ENCODE peak calls at places on chromosomes 7 and 10, in five cellular contexts. Y is HepG2, V is K562, A is GM12878, F is H1. W is an unnamed sample.
A peak's percentile ranks its signal among the peaks of the same experiment; 100 is the strongest.

GRCh38 chr7:137001041-137001440 is 132.6 kb downstream of the CHRM2 start:
- DNase-seq in F (no peak), A (no peak), Y (no peak), V (no peak), W (no peak)

GRCh38 chr10:47260505-47261111 is 39.4 kb upstream of the GDF10 start:
- DNase-seq in V (peak; percentile 40), A (no peak), F (no peak), Y (no peak), W (no peak)

GRCh38 chr10:21173433-21173963 is 276.4 kb upstream of the NEBL start:
- DNase-seq in V (no peak), F (no peak), A (no peak), Y (no peak), W (peak; percentile 30)

GRCh38 chr10:63773106-63773505 is 251.9 kb downstream of the REEP3 start:
- DNase-seq in A (no peak), F (no peak), Y (no peak), V (no peak), W (no peak)

GRCh38 chr7:68311958-68312357 is 1286.3 kb upstream of the AUTS2 start:
- DNase-seq in F (no peak), A (no peak), Y (no peak), V (no peak), W (no peak)

GRCh38 chr7:152462995-152463713 is 27.4 kb upstream of the KMT2C start:
- DNase-seq in A (no peak), V (no peak), Y (no peak), F (no peak), W (peak; percentile 82)

GRCh38 chr7:83547526-83547925 is 101.4 kb downstream of the SEMA3E start:
- DNase-seq in F (no peak), Y (no peak), V (no peak), A (peak; percentile 38), W (no peak)

GRCh38 chr7:47535704-47536628 is 45.9 kb downstream of the TNS3 start:
- DNase-seq in Y (peak; percentile 52), A (no peak), V (no peak), F (no peak), W (peak; percentile 49)

GRCh38 chr7:47596502-47597202 is 14.7 kb upstream of the TNS3 start:
- DNase-seq in V (no peak), F (no peak), Y (peak; percentile 28), A (no peak), W (peak; percentile 43)

GRCh38 chr7:82255706-82256105 is 187.9 kb downstream of the CACNA2D1 start:
- DNase-seq in F (no peak), V (no peak), A (no peak), Y (no peak), W (no peak)

DNA sequence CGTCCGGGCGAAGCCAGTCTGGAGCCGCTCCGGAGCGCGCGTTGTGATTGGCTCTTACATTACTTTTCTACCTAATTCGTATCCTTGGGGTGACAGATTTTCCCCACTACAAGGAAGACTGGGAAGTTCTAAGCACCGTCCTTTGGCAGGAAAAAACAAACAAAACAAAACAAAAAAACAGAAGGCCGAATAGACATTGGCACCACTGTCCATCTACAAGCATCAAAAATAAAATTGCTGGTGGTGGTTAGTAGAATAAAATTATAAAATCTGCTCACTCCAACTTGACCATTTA is 651 bp upstream of the SKAP2 start:
- DNase-seq in V (peak; percentile 68), Y (no peak), F (no peak), A (no peak), W (peak; percentile 80)
- H3K4me1 ChIP-seq in V (peaks cover 7% of the 10 kb centered on the region), Y (peaks cover 19% of the 10 kb centered on the region), F (peaks cover 4% of the 10 kb centered on the region), A (no peaks in the 10 kb centered on the region), W (peaks cover 8% of the 10 kb centered on the region)

GRCh38 chr10:55233505-55233904 is 432.5 kb upstream of the PCDH15 start:
- DNase-seq in A (peak; percentile 5), V (no peak), F (no peak), Y (no peak), W (no peak)

GRCh38 chr10:55237462-55237861 is 436.4 kb upstream of the PCDH15 start:
- DNase-seq in V (no peak), Y (no peak), A (no peak), F (no peak), W (no peak)

GRCh38 chr10:55232553-55232952 is 431.5 kb upstream of the PCDH15 start:
- DNase-seq in F (no peak), Y (no peak), V (no peak), A (no peak), W (peak; percentile 2)

DNA sequence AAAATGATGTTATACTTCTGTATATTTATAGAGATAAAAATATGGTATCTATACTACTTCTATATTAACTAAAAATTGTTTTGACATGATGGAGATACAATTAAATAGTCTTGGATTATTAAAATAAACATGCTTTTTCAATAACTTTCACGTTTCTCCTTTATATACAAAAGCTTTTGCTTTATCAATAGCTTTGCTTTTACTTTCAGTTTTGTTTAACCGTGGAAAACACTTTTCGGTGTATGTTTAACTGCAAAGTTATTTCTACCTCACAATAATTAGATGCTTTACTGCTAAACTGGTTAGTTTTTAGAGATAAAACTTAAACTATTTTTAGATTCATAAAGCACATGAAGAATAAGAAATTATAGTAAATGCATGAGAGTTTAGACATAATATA is 432.1 kb upstream of the PCDH15 start:
- DNase-seq in A (no peak), Y (no peak), F (no peak), V (no peak), W (no peak)
- H3K4me3 ChIP-seq in A (no peak overlapping the region), Y (no peak overlapping the region), F (no peak overlapping the region), V (no peak overlapping the region), W (no peak overlapping the region)

DNA sequence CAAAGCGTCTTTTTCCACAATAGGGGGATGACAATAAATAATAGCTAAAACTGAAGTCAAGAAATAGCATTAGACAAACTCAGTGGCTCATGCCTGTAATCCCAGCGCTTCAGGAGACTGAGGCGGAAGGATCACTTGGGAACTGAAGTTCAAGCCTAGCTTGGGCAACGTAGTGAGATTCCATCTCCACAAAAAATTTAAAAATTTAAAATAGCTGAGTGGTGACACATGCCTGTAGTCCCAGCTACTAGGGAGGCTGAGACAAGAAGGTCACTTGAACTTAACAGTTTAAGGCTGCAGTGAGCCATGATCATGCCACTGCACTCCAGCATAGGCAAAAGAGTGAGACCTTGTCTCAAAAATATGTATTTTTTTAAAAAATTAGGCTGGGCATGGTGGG is 107.9 kb downstream of the AKR1D1 start:
- DNase-seq in V (no peak), F (no peak), Y (no peak), A (no peak), W (no peak)
- TF ChIP-seq CREB1 in V (no peak), F (no peak), Y (no peak), A (no peak), W (no peak)

DNA sequence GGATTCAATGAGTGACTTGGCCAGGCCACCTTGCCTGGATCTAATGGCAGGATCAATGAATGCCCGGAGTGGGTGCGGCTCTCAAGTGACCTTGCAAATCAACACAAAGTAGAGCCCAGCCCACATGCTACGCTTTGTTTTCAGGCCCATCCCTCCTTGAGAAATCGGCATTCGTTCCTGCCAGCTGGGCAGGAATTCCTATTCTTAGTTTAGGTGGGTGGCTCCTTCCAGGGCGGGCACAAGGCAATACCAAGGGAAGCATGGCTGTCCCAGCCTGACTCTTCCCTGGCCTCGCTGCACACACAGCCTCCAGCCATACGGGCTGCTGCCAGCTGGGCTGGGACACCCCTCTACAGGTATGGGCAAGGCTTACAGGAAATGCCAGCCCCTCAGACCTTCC is 119.3 kb downstream of the SH3PXD2A start:
- DNase-seq in A (no peak), V (no peak), F (no peak), Y (no peak), W (no peak)
- H3K4me1 ChIP-seq in A (no peaks in the 10 kb centered on the region), V (no peaks in the 10 kb centered on the region), F (peaks cover 12% of the 10 kb centered on the region), Y (no peaks in the 10 kb centered on the region), W (peaks cover 8% of the 10 kb centered on the region)

DNA sequence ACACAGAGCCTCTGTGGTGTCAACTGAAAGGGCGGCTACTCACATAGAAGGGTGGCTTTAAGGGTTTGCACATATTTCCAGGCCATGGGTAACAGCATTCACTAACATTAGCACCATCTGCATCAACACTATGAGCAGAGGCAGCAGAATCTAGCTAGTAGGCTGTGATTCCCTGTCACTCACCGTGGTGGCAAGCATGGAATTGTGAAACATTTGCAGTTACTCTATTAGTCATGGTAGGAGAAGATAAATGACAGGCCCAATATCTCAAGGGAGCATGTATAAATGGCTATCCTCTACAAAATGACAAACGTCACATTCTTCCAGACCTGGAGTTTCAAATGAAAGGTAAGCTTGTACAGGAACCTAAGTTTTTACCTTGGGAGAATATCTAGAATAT is 32.2 kb upstream of the CUBN start:
- DNase-seq in F (no peak), Y (no peak), A (no peak), V (peak; percentile 13), W (no peak)
- H3K4me3 ChIP-seq in F (no peak overlapping the region), Y (no peak overlapping the region), A (no peak overlapping the region), V (no peak overlapping the region), W (no peak overlapping the region)